ENCODE peak calls at places on chromosomes 11 and 22, in seven cellular contexts. R, K, F, H, I, G and B are unnamed samples.
A peak's percentile ranks its signal among the peaks of the same experiment; 100 is the strongest.

GRCh38 chr11:60918941-60919275 is 5.0 kb downstream of the TMEM109 start:
- DNase-seq in R (no peak), K (no peak), F (no peak), H (no peak), I (no peak), G (no peak), B (no peak)

GRCh38 chr11:1847941-1848639 is 4.8 kb upstream of the LSP1 start:
- DNase-seq in R (no peak), K (no peak), F (no peak), H (no peak), I (no peak), G (no peak), B (no peak)

GRCh38 chr11:65477271-65478029 is 21.4 kb upstream of the MALAT1 start:
- DNase-seq in R (peak; percentile 97), K (peak; percentile 91), F (no peak), H (peak; percentile 88), I (peak; percentile 95), G (peak; percentile 91), B (peak; percentile 98)

GRCh38 chr11:112255075-112255739 is 5.5 kb downstream of the PLET1 start:
- DNase-seq in R (no peak), K (no peak), F (no peak), H (peak; percentile 18), I (peak; percentile 39), G (no peak), B (no peak)

GRCh38 chr11:14237333-14237988 is 121.5 kb downstream of the RRAS2 start:
- DNase-seq in R (peak; percentile 47), K (peak; percentile 64), F (peak; percentile 76), H (no peak), I (no peak), G (no peak), B (no peak)

GRCh38 chr11:8533332-8533731 is 60.7 kb downstream of the STK33 start:
- DNase-seq in R (peak; percentile 15), K (no peak), F (peak; percentile 86), H (no peak), I (no peak), G (no peak), B (no peak)

GRCh38 chr11:124748481-124749338 is 3.3 kb downstream of the VSIG2 start:
- DNase-seq in R (no peak), K (no peak), F (no peak), H (no peak), I (no peak), G (no peak), B (no peak)

GRCh38 chr11:2473361-2474058 is 28.7 kb downstream of the KCNQ1 start:
- DNase-seq in R (no peak), K (no peak), F (no peak), H (no peak), I (no peak), G (no peak), B (no peak)

GRCh38 chr11:103035656-103036434 is 56.1 kb downstream of the DCUN1D5 start:
- DNase-seq in R (no peak), K (no peak), F (peak; percentile 55), H (peak; percentile 53), I (peak; percentile 39), G (no peak), B (peak; percentile 43)

GRCh38 chr11:72595292-72595684 is 78.9 kb downstream of the PDE2A start:
- DNase-seq in R (no peak), K (no peak), F (no peak), H (no peak), I (no peak), G (no peak), B (no peak)

GRCh38 chr11:116257092-116257491 is 515.7 kb downstream of the BUD13 start:
- DNase-seq in R (no peak), K (no peak), F (no peak), H (no peak), I (no peak), G (no peak), B (peak; percentile 33)

GRCh38 chr22:39360242-39360641 is 10.5 kb downstream of the SYNGR1 start:
- DNase-seq in R (no peak), K (peak; percentile 2), F (no peak), H (no peak), I (no peak), G (no peak), B (no peak)

GRCh38 chr11:35470616-35471015 is 51.3 kb upstream of the SLC1A2 start:
- DNase-seq in R (no peak), K (no peak), F (no peak), H (no peak), I (no peak), G (peak; percentile 8), B (no peak)

GRCh38 chr22:31107206-31108118 is at the start of gene SELENOM:
- DNase-seq in R (peak; percentile 95), K (peak; percentile 97), F (peak; percentile 53), H (peak; percentile 86), I (peak; percentile 94), G (peak; percentile 95), B (peak; percentile 98)

GRCh38 chr11:42770444-42771065 is 541.2 kb upstream of the API5 start:
- DNase-seq in R (peak; percentile 4), K (peak; percentile 20), F (no peak), H (peak; percentile 30), I (peak; percentile 15), G (peak; percentile 49), B (peak; percentile 17)

GRCh38 chr11:38594881-38595280 is 1996.8 kb upstream of the RAG2 start:
- DNase-seq in R (no peak), K (no peak), F (no peak), H (no peak), I (peak; percentile 15), G (no peak), B (no peak)

GRCh38 chr11:4881860-4882500 is at the start of gene OR51T1:
- DNase-seq in R (no peak), K (no peak), F (no peak), H (no peak), I (peak; percentile 32), G (no peak), B (no peak)

GRCh38 chr22:50603511-50604255 is 3.1 kb downstream of the MAPK8IP2 start:
- DNase-seq in R (no peak), K (no peak), F (no peak), H (no peak), I (no peak), G (no peak), B (no peak)

GRCh38 chr11:104254347-104254746 is 90.4 kb upstream of the PDGFD start:
- DNase-seq in R (no peak), K (peak; percentile 1), F (no peak), H (peak; percentile 24), I (peak; percentile 14), G (peak; percentile 87), B (peak; percentile 7)

GRCh38 chr11:116712428-116712827 is 60.4 kb downstream of the BUD13 start:
- DNase-seq in R (no peak), K (no peak), F (no peak), H (no peak), I (no peak), G (no peak), B (no peak)

GRCh38 chr11:2747236-2748015 is 47.6 kb upstream of the KCNQ1OT1 start:
- DNase-seq in R (no peak), K (no peak), F (no peak), H (no peak), I (peak; percentile 75), G (no peak), B (no peak)

GRCh38 chr22:40400173-40400572 is 29.8 kb downstream of the SGSM3 start:
- DNase-seq in R (no peak), K (no peak), F (peak; percentile 63), H (no peak), I (no peak), G (no peak), B (no peak)

GRCh38 chr11:67312187-67313021 is 9.1 kb downstream of the SSH3 start:
- DNase-seq in R (no peak), K (no peak), F (no peak), H (no peak), I (peak; percentile 76), G (no peak), B (peak; percentile 69)

DNA sequence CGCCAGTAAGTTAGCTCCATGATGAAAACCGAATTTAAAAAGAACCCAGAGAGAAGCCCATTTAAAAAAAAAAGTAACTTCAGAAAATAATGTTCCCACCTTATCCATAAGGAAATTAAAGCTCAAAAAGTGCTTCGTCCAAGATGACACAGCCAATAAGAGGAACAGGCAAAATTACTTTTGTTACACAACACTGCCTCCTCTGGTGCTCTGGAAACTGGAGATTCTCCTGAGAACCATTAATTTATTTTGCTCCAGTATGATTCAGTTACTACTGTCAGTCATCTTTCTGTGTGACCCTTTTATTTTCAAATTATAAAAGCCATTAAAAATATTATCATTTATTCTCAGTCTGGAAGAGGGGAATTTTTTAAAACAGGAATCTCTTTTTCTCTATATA is 2.0 kb downstream of the IFT27 start:
- DNase-seq in R (no peak), K (no peak), F (no peak), H (no peak), I (no peak), G (no peak), B (peak; percentile 43)
- TF ChIP-seq TAF1 in R (no peak), K (no peak), F (no peak), H (no peak), I (no peak), G (no peak), B (no peak)

GRCh38 chr11:131154329-131154728 is 216.1 kb upstream of the NTM start:
- DNase-seq in R (no peak), K (no peak), F (no peak), H (no peak), I (no peak), G (no peak), B (no peak)
- TF ChIP-seq TAF1 in R (no peak), K (no peak), F (no peak), H (no peak), I (no peak), G (no peak), B (no peak)

DNA sequence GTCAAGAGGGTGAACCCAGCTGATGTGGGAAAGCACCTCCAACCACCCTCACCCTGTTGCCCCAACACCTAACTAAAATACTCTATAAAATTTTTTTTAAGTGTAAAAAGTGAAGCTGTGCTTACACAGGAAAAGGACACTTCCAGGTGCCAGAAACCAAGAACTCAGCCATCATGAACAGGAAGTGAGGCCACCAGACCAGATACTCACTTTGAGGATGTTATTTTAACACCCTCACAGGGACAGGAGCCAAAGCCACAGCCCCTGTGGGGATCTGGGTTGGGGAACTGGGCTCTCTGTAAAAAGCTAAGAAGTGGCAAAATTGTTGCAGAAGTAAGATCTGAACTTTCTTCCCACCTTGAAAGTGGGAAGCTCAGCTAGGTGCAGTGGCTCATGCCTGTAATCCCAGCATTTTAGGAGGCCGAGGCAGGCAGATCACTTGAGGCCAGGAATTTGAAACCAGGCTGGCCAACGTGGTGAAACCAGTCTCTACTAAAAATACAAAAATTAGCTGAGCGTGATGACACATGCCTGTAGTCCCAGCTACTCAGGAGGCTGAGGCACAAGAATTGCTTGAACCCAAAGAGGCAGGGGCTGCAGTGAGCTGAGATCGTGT is 3.8 kb downstream of the RSPH14 start:
- DNase-seq in R (no peak), K (no peak), F (peak; percentile 86), H (no peak), I (no peak), G (no peak), B (no peak)
- TF ChIP-seq TAF1 in R (no peak), K (no peak), F (no peak), H (no peak), I (no peak), G (no peak), B (no peak)

GRCh38 chr11:123184531-123184930 is 10.5 kb downstream of the CLMP start:
- DNase-seq in R (no peak), K (no peak), F (no peak), H (no peak), I (no peak), G (no peak), B (no peak)
- TF ChIP-seq TAF1 in R (no peak), K (no peak), F (no peak), H (no peak), I (no peak), G (no peak), B (no peak)